ENCODE peak calls at places on chromosome 11, in eight cellular contexts. C is activated T-helper 1 cell treated with anti-CD3 and anti-CD28 coated beads, Interleukin-12 subunit alpha, Interleukin-12 subunit beta, Interleukin-2, Interleukin-4 antibody, amounts not matched to agents 30 ng/mL and 10 ng/mL and 1 ng/mL, durations not matched to agents 14 hours and 24 hours and 36 hours; X is ELF-1; R is stimulated activated effector memory CD8-positive, alpha-beta T cell treated with anti-CD3 and anti-CD28 coated beads, Interleukin-12 subunit alpha, Interleukin-12 subunit beta, amount 100 ng/mL, for 72 hours; U is right cardiac atrium; P is substantia nigra; H is caudate nucleus; Y is Peyer's patch. B is an unnamed sample.

GRCh38 chr11:46640034-46640788 is 22.9 kb downstream of the ATG13 start:
- DNase-seq in C (no peak), X (no peak), R (no peak), U (no peak), P (no peak), H (no peak), Y (no peak), B (no peak)

GRCh38 chr11:134030853-134031252 is 38.0 kb upstream of the JAM3 start:
- DNase-seq in C (no peak), X (no peak), R (no peak), U (no peak), P (no peak), H (no peak), Y (no peak), B (no peak)

GRCh38 chr11:73141031-73141308 is 1.1 kb downstream of the FCHSD2 start:
- DNase-seq in C (no peak), X (no peak), R (peak; percentile 68), U (peak; percentile 74), P (peak; percentile 41), H (peak; percentile 51), Y (peak; percentile 58), B (no peak)

GRCh38 chr11:12798609-12799011 is 124.4 kb downstream of the TEAD1 start:
- DNase-seq in C (no peak), X (peak; percentile 25), R (no peak), U (no peak), P (no peak), H (no peak), Y (no peak), B (no peak)

GRCh38 chr11:44681698-44682097 is 45.1 kb upstream of the TSPAN18 start:
- DNase-seq in C (no peak), X (no peak), R (no peak), U (no peak), P (no peak), H (no peak), Y (no peak), B (no peak)

GRCh38 chr11:83677730-83678129 is 391.6 kb upstream of the CCDC90B start:
- DNase-seq in C (no peak), X (no peak), R (no peak), U (no peak), P (no peak), H (no peak), Y (no peak), B (no peak)

GRCh38 chr11:70568504-70569172 is 170.3 kb downstream of the CTTN start:
- DNase-seq in C (no peak), X (peak; percentile 78), R (no peak), U (peak; percentile 85), P (peak; percentile 54), H (no peak), Y (peak; percentile 70), B (no peak)

GRCh38 chr11:250740-251299 is 14.0 kb downstream of the PSMD13 start:
- DNase-seq in C (peak; percentile 65), X (peak; percentile 81), R (peak; percentile 84), U (peak; percentile 76), P (peak; percentile 50), H (peak; percentile 6), Y (peak; percentile 79), B (no peak)

GRCh38 chr11:6626971-6627761 is 7.9 kb upstream of the TPP1 start:
- DNase-seq in C (no peak), X (no peak), R (no peak), U (no peak), P (peak; percentile 64), H (peak; percentile 16), Y (no peak), B (no peak)

GRCh38 chr11:27312110-27312509 is 50.9 kb downstream of the CCDC34 start:
- DNase-seq in C (no peak), X (no peak), R (no peak), U (no peak), P (no peak), H (no peak), Y (no peak), B (no peak)

GRCh38 chr11:85756401-85757200 is 54.3 kb downstream of the SYTL2 start:
- DNase-seq in C (no peak), X (no peak), R (no peak), U (no peak), P (no peak), H (no peak), Y (peak; percentile 52), B (no peak)

GRCh38 chr11:131686836-131687235 is 316.4 kb downstream of the NTM start:
- DNase-seq in C (no peak), X (no peak), R (no peak), U (peak; percentile 39), P (no peak), H (no peak), Y (no peak), B (no peak)

GRCh38 chr11:114054830-114055229 is 4.7 kb upstream of the ZBTB16 start:
- DNase-seq in C (no peak), X (no peak), R (no peak), U (no peak), P (no peak), H (no peak), Y (no peak), B (no peak)

GRCh38 chr11:121626507-121626875 is 173.7 kb upstream of the SORL1-AS1 start:
- DNase-seq in C (no peak), X (no peak), R (no peak), U (no peak), P (no peak), H (no peak), Y (no peak), B (no peak)

GRCh38 chr11:11263238-11264030 is 89.6 kb downstream of the CSNK2A3 start:
- DNase-seq in C (no peak), X (no peak), R (no peak), U (no peak), P (no peak), H (no peak), Y (no peak), B (no peak)

GRCh38 chr11:8372641-8373381 is 109.1 kb upstream of the LMO1 start:
- DNase-seq in C (no peak), X (no peak), R (no peak), U (no peak), P (no peak), H (no peak), Y (no peak), B (no peak)

GRCh38 chr11:75352417-75353206 is 1.2 kb upstream of the ARRB1 start:
- DNase-seq in C (peak; percentile 29), X (no peak), R (no peak), U (no peak), P (peak; percentile 64), H (no peak), Y (no peak), B (no peak)

GRCh38 chr11:35178862-35179261 is 39.9 kb downstream of the CD44 start:
- DNase-seq in C (no peak), X (no peak), R (no peak), U (no peak), P (no peak), H (no peak), Y (no peak), B (no peak)

GRCh38 chr11:130555251-130555841 is 106.9 kb downstream of the ADAMTS15 start:
- DNase-seq in C (no peak), X (no peak), R (no peak), U (peak; percentile 77), P (no peak), H (no peak), Y (no peak), B (no peak)

GRCh38 chr11:133810179-133810550 is 35.1 kb downstream of the SPATA19 start:
- DNase-seq in C (no peak), X (no peak), R (no peak), U (no peak), P (peak; percentile 35), H (no peak), Y (no peak), B (no peak)

GRCh38 chr11:17864478-17864941 is 129.9 kb downstream of the KCNC1 start:
- DNase-seq in C (no peak), X (peak; percentile 35), R (no peak), U (no peak), P (no peak), H (no peak), Y (no peak), B (no peak)

GRCh38 chr11:120383518-120384155 is 47.4 kb downstream of the ARHGEF12 start:
- DNase-seq in C (no peak), X (no peak), R (no peak), U (no peak), P (no peak), H (no peak), Y (no peak), B (no peak)

GRCh38 chr11:128455766-128456165 is 131.6 kb downstream of the ETS1 start:
- DNase-seq in C (no peak), X (peak; percentile 65), R (no peak), U (no peak), P (no peak), H (no peak), Y (no peak), B (no peak)

GRCh38 chr11:26557666-26558065 is 14.4 kb downstream of the MUC15 start:
- DNase-seq in C (no peak), X (no peak), R (no peak), U (no peak), P (no peak), H (no peak), Y (no peak), B (no peak)

GRCh38 chr11:79152511-79152910 is 288.3 kb downstream of the TENM4 start:
- DNase-seq in C (no peak), X (no peak), R (no peak), U (peak; percentile 51), P (peak; percentile 8), H (no peak), Y (no peak), B (no peak)

GRCh38 chr11:10654211-10655150 is 39.1 kb downstream of the IRAG1 start:
- DNase-seq in C (peak; percentile 16), X (no peak), R (no peak), U (no peak), P (no peak), H (no peak), Y (no peak), B (peak; percentile 29)

GRCh38 chr11:84909740-84910139 is 717.4 kb downstream of the DLG2 start:
- DNase-seq in C (no peak), X (peak; percentile 71), R (no peak), U (no peak), P (no peak), H (no peak), Y (no peak), B (no peak)

GRCh38 chr11:65291613-65292012 is 23.1 kb upstream of the CDC42EP2 start:
- DNase-seq in C (no peak), X (peak; percentile 34), R (no peak), U (no peak), P (peak; percentile 75), H (peak; percentile 68), Y (no peak), B (no peak)

GRCh38 chr11:98183034-98183433 is 837.7 kb upstream of the CNTN5 start:
- DNase-seq in C (no peak), X (no peak), R (no peak), U (no peak), P (no peak), H (no peak), Y (no peak), B (no peak)

GRCh38 chr11:99534812-99535211 is 514.1 kb downstream of the CNTN5 start:
- DNase-seq in C (no peak), X (no peak), R (no peak), U (no peak), P (no peak), H (no peak), Y (no peak), B (no peak)

B was measured in GM19239.